ENCODE peak calls at places on chromosome 20, in seven cellular contexts. One of them, this sample, is unnamed.

GRCh38 chr20:9081423-9081966 is 12.6 kb downstream of the PLCB4 start:
- DNase-seq in right cardiac atrium: no peak
- DNase-seq in CD4-positive, CD25-positive, alpha-beta regulatory T cell: no peak
- DNase-seq in Peyer's patch: no peak
- DNase-seq in heart right ventricle: no peak
- DNase-seq in iPS DF 6.9: no peak
- DNase-seq in BE2C: no peak
- DNase-seq in this sample: no peak

GRCh38 chr20:63021356-63022321 is 14.9 kb upstream of the BHLHE23 start:
- DNase-seq in BE2C: no peak
- DNase-seq in Peyer's patch: no peak
- DNase-seq in iPS DF 6.9: no peak
- DNase-seq in right cardiac atrium: no peak
- DNase-seq in CD4-positive, CD25-positive, alpha-beta regulatory T cell: no peak
- DNase-seq in heart right ventricle: no peak
- DNase-seq in this sample: no peak

GRCh38 chr20:39799366-39799965 is 837.3 kb downstream of the DHX35 start:
- DNase-seq in right cardiac atrium: no peak
- DNase-seq in Peyer's patch: no peak
- DNase-seq in iPS DF 6.9: no peak
- DNase-seq in BE2C: no peak
- DNase-seq in CD4-positive, CD25-positive, alpha-beta regulatory T cell: no peak
- DNase-seq in heart right ventricle: no peak
- DNase-seq in this sample: no peak

GRCh38 chr20:48102821-48103635 is 317.7 kb upstream of the SULF2 start:
- DNase-seq in BE2C: no peak
- DNase-seq in iPS DF 6.9: no peak
- DNase-seq in Peyer's patch: no peak
- DNase-seq in heart right ventricle: no peak
- DNase-seq in CD4-positive, CD25-positive, alpha-beta regulatory T cell: no peak
- DNase-seq in right cardiac atrium: no peak
- DNase-seq in this sample: no peak

GRCh38 chr20:63016514-63017075 is 9.8 kb upstream of the BHLHE23 start:
- DNase-seq in CD4-positive, CD25-positive, alpha-beta regulatory T cell: no peak
- DNase-seq in iPS DF 6.9: no peak
- DNase-seq in BE2C: peak; percentile 5
- DNase-seq in Peyer's patch: no peak
- DNase-seq in right cardiac atrium: peak; percentile 22
- DNase-seq in heart right ventricle: no peak
- DNase-seq in this sample: no peak

GRCh38 chr20:48208176-48208575 is 422.9 kb upstream of the SULF2 start:
- DNase-seq in Peyer's patch: no peak
- DNase-seq in iPS DF 6.9: no peak
- DNase-seq in heart right ventricle: no peak
- DNase-seq in right cardiac atrium: no peak
- DNase-seq in CD4-positive, CD25-positive, alpha-beta regulatory T cell: no peak
- DNase-seq in BE2C: no peak
- DNase-seq in this sample: no peak

GRCh38 chr20:44068311-44068710 is 118.7 kb downstream of the JPH2 start:
- DNase-seq in Peyer's patch: no peak
- DNase-seq in right cardiac atrium: no peak
- DNase-seq in iPS DF 6.9: no peak
- DNase-seq in heart right ventricle: no peak
- DNase-seq in BE2C: no peak
- DNase-seq in CD4-positive, CD25-positive, alpha-beta regulatory T cell: no peak
- DNase-seq in this sample: no peak

GRCh38 chr20:51372176-51372803 is 170.2 kb downstream of the NFATC2 start:
- DNase-seq in BE2C: peak; percentile 66
- DNase-seq in heart right ventricle: peak; percentile 74
- DNase-seq in CD4-positive, CD25-positive, alpha-beta regulatory T cell: peak; percentile 50
- DNase-seq in iPS DF 6.9: peak; percentile 72
- DNase-seq in Peyer's patch: peak; percentile 52
- DNase-seq in right cardiac atrium: peak; percentile 88
- DNase-seq in this sample: no peak

GRCh38 chr20:41574802-41575389 is 43.3 kb downstream of the CHD6 start:
- DNase-seq in Peyer's patch: no peak
- DNase-seq in BE2C: no peak
- DNase-seq in iPS DF 6.9: peak; percentile 20
- DNase-seq in right cardiac atrium: no peak
- DNase-seq in CD4-positive, CD25-positive, alpha-beta regulatory T cell: no peak
- DNase-seq in heart right ventricle: no peak
- DNase-seq in this sample: no peak

GRCh38 chr20:45320948-45321595 is 13.0 kb upstream of the MATN4 start:
- DNase-seq in heart right ventricle: no peak
- DNase-seq in BE2C: no peak
- DNase-seq in CD4-positive, CD25-positive, alpha-beta regulatory T cell: peak; percentile 11
- DNase-seq in iPS DF 6.9: no peak
- DNase-seq in Peyer's patch: peak; percentile 40
- DNase-seq in right cardiac atrium: no peak
- DNase-seq in this sample: peak; percentile 81

GRCh38 chr20:20432618-20433286 is 64.8 kb downstream of the INSM1 start:
- DNase-seq in right cardiac atrium: no peak
- DNase-seq in iPS DF 6.9: no peak
- DNase-seq in heart right ventricle: no peak
- DNase-seq in Peyer's patch: no peak
- DNase-seq in BE2C: no peak
- DNase-seq in CD4-positive, CD25-positive, alpha-beta regulatory T cell: no peak
- DNase-seq in this sample: no peak

DNA sequence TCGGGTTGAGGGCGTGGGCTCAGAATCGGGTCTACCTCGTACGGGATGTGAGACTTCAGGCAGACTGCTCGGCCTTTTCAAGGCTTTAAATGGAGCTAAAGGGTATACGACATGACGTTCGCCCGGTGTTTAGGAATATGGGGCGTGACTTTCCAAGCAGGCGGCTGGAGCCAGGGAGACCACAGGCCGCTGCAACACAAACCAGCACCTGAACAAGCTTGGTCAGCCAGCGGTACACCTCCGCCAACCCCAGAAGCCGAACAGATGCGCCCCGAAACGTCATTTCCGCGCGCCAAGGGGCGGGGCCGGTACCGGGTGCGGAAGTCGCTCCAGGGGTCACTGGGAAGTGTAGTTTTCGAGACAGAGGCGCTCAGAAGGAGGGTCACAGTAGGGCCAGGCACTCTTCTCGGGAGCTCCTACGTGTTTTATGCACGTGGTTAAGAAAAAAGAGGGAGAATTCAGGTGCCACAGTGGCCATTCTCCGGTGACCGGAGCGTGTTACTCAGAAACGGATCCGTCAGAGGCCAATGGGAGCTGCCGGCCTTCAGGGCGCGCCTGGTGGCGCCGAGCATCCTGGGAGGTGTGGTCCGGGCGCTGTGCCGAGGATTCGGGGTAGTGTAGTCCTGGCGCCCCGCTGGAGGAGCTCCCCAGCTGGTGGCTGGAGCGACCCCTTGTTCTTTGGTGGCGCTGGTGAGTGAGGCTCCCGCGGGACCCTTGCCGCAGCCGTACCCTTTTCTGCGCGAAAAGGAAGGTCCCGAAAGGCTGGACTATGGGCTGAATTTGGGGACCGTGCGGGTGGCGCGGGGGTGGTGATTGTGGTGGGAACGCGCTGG is at the start of gene ZNF133:
- DNase-seq in heart right ventricle: peak; percentile 98
- DNase-seq in right cardiac atrium: peak; percentile 99
- DNase-seq in BE2C: peak; percentile 94
- DNase-seq in Peyer's patch: peak; percentile 96
- DNase-seq in CD4-positive, CD25-positive, alpha-beta regulatory T cell: peak; percentile 99
- DNase-seq in iPS DF 6.9: peak; percentile 81
- DNase-seq in this sample: peak; percentile 84
- H3K4me3 ChIP-seq in heart right ventricle: peak within 1 kb of the TSS; percentile 80
- H3K4me3 ChIP-seq in right cardiac atrium: peak within 1 kb of the TSS; percentile 54
- H3K4me3 ChIP-seq in BE2C: peak within 1 kb of the TSS; percentile 97
- H3K4me3 ChIP-seq in Peyer's patch: peak within 1 kb of the TSS; percentile 67
- H3K4me3 ChIP-seq in CD4-positive, CD25-positive, alpha-beta regulatory T cell: peak within 1 kb of the TSS; percentile 91
- H3K4me3 ChIP-seq in iPS DF 6.9: peak within 1 kb of the TSS; percentile 91
- H3K4me3 ChIP-seq in this sample: peak within 1 kb of the TSS; percentile 64

GRCh38 chr20:58839991-58840747 is 10.5 kb downstream of the GNAS-AS1 start:
- DNase-seq in CD4-positive, CD25-positive, alpha-beta regulatory T cell: no peak
- DNase-seq in BE2C: no peak
- DNase-seq in Peyer's patch: no peak
- DNase-seq in right cardiac atrium: no peak
- DNase-seq in heart right ventricle: no peak
- DNase-seq in iPS DF 6.9: no peak
- DNase-seq in this sample: no peak
- H3K4me3 ChIP-seq in CD4-positive, CD25-positive, alpha-beta regulatory T cell: no peak overlapping the region
- H3K4me3 ChIP-seq in BE2C: peak overlapping the region; percentile 47
- H3K4me3 ChIP-seq in Peyer's patch: no peak overlapping the region
- H3K4me3 ChIP-seq in right cardiac atrium: no peak overlapping the region
- H3K4me3 ChIP-seq in heart right ventricle: peak overlapping the region; percentile 25
- H3K4me3 ChIP-seq in iPS DF 6.9: peak overlapping the region; percentile 13
- H3K4me3 ChIP-seq in this sample: no peak overlapping the region

GRCh38 chr20:58515240-58516212 is at the start of gene APCDD1L:
- DNase-seq in iPS DF 6.9: no peak
- DNase-seq in heart right ventricle: no peak
- DNase-seq in BE2C: no peak
- DNase-seq in right cardiac atrium: peak; percentile 58
- DNase-seq in CD4-positive, CD25-positive, alpha-beta regulatory T cell: no peak
- DNase-seq in Peyer's patch: no peak
- DNase-seq in this sample: no peak
- H3K4me3 ChIP-seq in iPS DF 6.9: peak within 1 kb of the TSS; percentile 55
- H3K4me3 ChIP-seq in heart right ventricle: peak within 1 kb of the TSS; percentile 42
- H3K4me3 ChIP-seq in BE2C: no peak within 1 kb of the TSS
- H3K4me3 ChIP-seq in right cardiac atrium: no peak within 1 kb of the TSS
- H3K4me3 ChIP-seq in CD4-positive, CD25-positive, alpha-beta regulatory T cell: no peak within 1 kb of the TSS
- H3K4me3 ChIP-seq in Peyer's patch: no peak within 1 kb of the TSS
- H3K4me3 ChIP-seq in this sample: no peak within 1 kb of the TSS

GRCh38 chr20:22576733-22577514 is 7.4 kb downstream of the FOXA2 start:
- DNase-seq in right cardiac atrium: no peak
- DNase-seq in iPS DF 6.9: no peak
- DNase-seq in BE2C: no peak
- DNase-seq in Peyer's patch: no peak
- DNase-seq in CD4-positive, CD25-positive, alpha-beta regulatory T cell: no peak
- DNase-seq in heart right ventricle: no peak
- DNase-seq in this sample: no peak

GRCh38 chr20:22579119-22579427 is 5.3 kb downstream of the FOXA2 start:
- DNase-seq in heart right ventricle: no peak
- DNase-seq in CD4-positive, CD25-positive, alpha-beta regulatory T cell: no peak
- DNase-seq in Peyer's patch: no peak
- DNase-seq in right cardiac atrium: no peak
- DNase-seq in BE2C: no peak
- DNase-seq in iPS DF 6.9: no peak
- DNase-seq in this sample: no peak

GRCh38 chr20:22576273-22576672 is 8.1 kb downstream of the FOXA2 start:
- DNase-seq in heart right ventricle: no peak
- DNase-seq in Peyer's patch: no peak
- DNase-seq in CD4-positive, CD25-positive, alpha-beta regulatory T cell: no peak
- DNase-seq in iPS DF 6.9: no peak
- DNase-seq in BE2C: no peak
- DNase-seq in right cardiac atrium: no peak
- DNase-seq in this sample: no peak

GRCh38 chr20:22578221-22579118 is 5.9 kb downstream of the FOXA2 start:
- DNase-seq in right cardiac atrium: no peak
- DNase-seq in CD4-positive, CD25-positive, alpha-beta regulatory T cell: no peak
- DNase-seq in heart right ventricle: no peak
- DNase-seq in BE2C: no peak
- DNase-seq in Peyer's patch: no peak
- DNase-seq in iPS DF 6.9: no peak
- DNase-seq in this sample: no peak

GRCh38 chr20:22577515-22578220 is 6.7 kb downstream of the FOXA2 start:
- DNase-seq in Peyer's patch: no peak
- DNase-seq in right cardiac atrium: no peak
- DNase-seq in heart right ventricle: no peak
- DNase-seq in iPS DF 6.9: no peak
- DNase-seq in CD4-positive, CD25-positive, alpha-beta regulatory T cell: no peak
- DNase-seq in BE2C: no peak
- DNase-seq in this sample: no peak
- H3K4me3 ChIP-seq in Peyer's patch: no peak overlapping the region
- H3K4me3 ChIP-seq in right cardiac atrium: no peak overlapping the region
- H3K4me3 ChIP-seq in heart right ventricle: no peak overlapping the region
- H3K4me3 ChIP-seq in iPS DF 6.9: no peak overlapping the region
- H3K4me3 ChIP-seq in CD4-positive, CD25-positive, alpha-beta regulatory T cell: no peak overlapping the region
- H3K4me3 ChIP-seq in BE2C: no peak overlapping the region
- H3K4me3 ChIP-seq in this sample: no peak overlapping the region

DNA sequence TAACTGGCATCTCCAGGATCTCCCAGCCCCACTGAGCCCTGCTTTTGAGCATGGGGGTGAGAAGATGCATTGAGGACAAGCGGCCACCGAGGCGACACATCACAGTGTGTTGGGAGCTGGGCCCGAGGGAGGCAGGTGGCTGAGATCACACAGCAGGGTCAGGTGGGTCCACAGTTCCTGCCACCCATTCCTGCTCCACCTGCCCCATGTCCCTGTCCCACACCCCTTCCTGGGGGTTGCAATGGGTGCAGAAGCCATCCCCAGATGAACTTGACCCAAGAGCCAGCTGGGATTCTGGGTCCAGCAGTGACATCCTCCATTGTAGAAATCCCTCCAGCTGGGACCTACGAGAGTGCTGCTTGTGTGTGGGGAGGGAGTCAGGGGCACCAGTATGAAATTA is 1.0 kb downstream of the TGM2 start:
- DNase-seq in CD4-positive, CD25-positive, alpha-beta regulatory T cell: no peak
- DNase-seq in right cardiac atrium: no peak
- DNase-seq in Peyer's patch: no peak
- DNase-seq in iPS DF 6.9: no peak
- DNase-seq in BE2C: no peak
- DNase-seq in heart right ventricle: no peak
- DNase-seq in this sample: no peak
- H3K4me3 ChIP-seq in CD4-positive, CD25-positive, alpha-beta regulatory T cell: no peak overlapping the region
- H3K4me3 ChIP-seq in right cardiac atrium: peak overlapping the region; percentile 79
- H3K4me3 ChIP-seq in Peyer's patch: no peak overlapping the region
- H3K4me3 ChIP-seq in iPS DF 6.9: no peak overlapping the region
- H3K4me3 ChIP-seq in BE2C: no peak overlapping the region
- H3K4me3 ChIP-seq in heart right ventricle: peak overlapping the region; percentile 80
- H3K4me3 ChIP-seq in this sample: no peak overlapping the region